ENCODE peak calls at places on chromosomes 3 and 15, in four cellular contexts. D, R, W and H are unnamed samples.

GRCh38 chr3:56491566-56491965 is 23.3 kb upstream of the ERC2 start:
- DNase-seq in D (no peak), R (no peak), W (no peak), H (no peak)

GRCh38 chr3:28700728-28701127 is 352.1 kb upstream of the AZI2 start:
- DNase-seq in R (no peak), D (no peak), W (no peak), H (no peak)

GRCh38 chr3:49164983-49165720 is 979 bp downstream of the CCDC71 start:
- DNase-seq in R (no peak), W (no peak), D (no peak), H (no peak)

GRCh38 chr15:56428821-56429458 is 36.0 kb downstream of the MNS1 start:
- DNase-seq in R (no peak), D (peak), W (peak), H (peak)

GRCh38 chr3:13723676-13724207 is 156.1 kb downstream of the WNT7A start:
- DNase-seq in D (no peak), W (no peak), R (no peak), H (no peak)

GRCh38 chr3:101036213-101036618 is 43.0 kb upstream of the ABI3BP start:
- DNase-seq in R (no peak), W (no peak), D (peak), H (peak)

GRCh38 chr15:61049003-61049402 is 180.1 kb downstream of the RORA start:
- DNase-seq in W (no peak), R (no peak), D (no peak), H (no peak)

GRCh38 chr3:116444099-116444700 is 1.1 kb downstream of the LSAMP start:
- DNase-seq in D (no peak), R (no peak), W (no peak), H (no peak)

GRCh38 chr3:185225080-185225479 is 28.8 kb downstream of the EHHADH start:
- DNase-seq in R (no peak), D (no peak), W (no peak), H (no peak)

GRCh38 chr15:59119625-59120024 is 14.7 kb downstream of the CCNB2 start:
- DNase-seq in D (no peak), W (no peak), R (no peak), H (no peak)